ENCODE peak calls at places on chromosomes 1 and 21, in nine cellular contexts. C is activated T-helper 1 cell treated with Interleukin-2 at 50 U/mL for 16 hours, P is SW480, K is amygdala, B is epithelial cell of prostate, M is MCF 10A, R is neural crest cell, I is AG10803, J is NCI-H1105. F is an unnamed sample.

GRCh38 chr1:9615316-9616063 is 26.8 kb downstream of the TMEM201 start:
- DNase-seq in C (peak; percentile 34), P (peak; percentile 26), K (peak; percentile 10), B (no peak), M (peak; percentile 60), R (peak; percentile 35), I (peak; percentile 28), J (peak; percentile 8), F (peak; percentile 37)

GRCh38 chr21:44766818-44767354 is 34.7 kb downstream of the UBE2G2 start:
- DNase-seq in C (no peak), P (no peak), K (no peak), B (no peak), M (no peak), R (no peak), I (no peak), J (no peak), F (no peak)

GRCh38 chr1:222996307-222996983 is 146.6 kb downstream of the TLR5 start:
- DNase-seq in C (no peak), P (no peak), K (no peak), B (no peak), M (no peak), R (no peak), I (no peak), J (no peak), F (no peak)

GRCh38 chr1:33152685-33153432 is 29.0 kb downstream of the TRIM62 start:
- DNase-seq in C (no peak), P (no peak), K (peak; percentile 86), B (no peak), M (no peak), R (peak; percentile 53), I (peak; percentile 80), J (peak; percentile 49), F (no peak)

GRCh38 chr1:40630488-40631223 is 34.8 kb downstream of the RIMS3 start:
- DNase-seq in C (no peak), P (no peak), K (no peak), B (no peak), M (peak; percentile 32), R (peak; percentile 54), I (peak; percentile 13), J (no peak), F (no peak)

GRCh38 chr1:48870596-48870995 is 93.9 kb upstream of the BEND5 start:
- DNase-seq in C (no peak), P (no peak), K (no peak), B (no peak), M (peak; percentile 65), R (peak; percentile 4), I (no peak), J (no peak), F (no peak)

GRCh38 chr21:34885636-34886553 is 163.2 kb downstream of the RUNX1 start:
- DNase-seq in C (no peak), P (peak; percentile 56), K (no peak), B (no peak), M (peak; percentile 39), R (no peak), I (no peak), J (no peak), F (peak; percentile 72)

GRCh38 chr1:89605692-89606091 is 27.2 kb upstream of the LRRC8C start:
- DNase-seq in C (no peak), P (peak; percentile 82), K (no peak), B (no peak), M (peak; percentile 92), R (no peak), I (peak; percentile 56), J (no peak), F (no peak)

GRCh38 chr1:156004843-156005593 is 15.7 kb downstream of the SSR2 start:
- DNase-seq in C (peak; percentile 5), P (no peak), K (no peak), B (no peak), M (no peak), R (no peak), I (no peak), J (no peak), F (peak; percentile 53)

GRCh38 chr1:201051399-201051798 is 27.9 kb upstream of the KIF21B start:
- DNase-seq in C (no peak), P (no peak), K (peak; percentile 10), B (no peak), M (no peak), R (no peak), I (no peak), J (no peak), F (no peak)

GRCh38 chr1:41848216-41848952 is 70.3 kb downstream of the HIVEP3 start:
- DNase-seq in C (no peak), P (no peak), K (no peak), B (no peak), M (no peak), R (no peak), I (no peak), J (no peak), F (no peak)

GRCh38 chr1:9128161-9128519 is 762 bp downstream of the GPR157 start:
- DNase-seq in C (no peak), P (no peak), K (no peak), B (no peak), M (peak; percentile 36), R (no peak), I (no peak), J (no peak), F (peak; percentile 59)

GRCh38 chr21:33873116-33873515 is 42.5 kb downstream of the ATP5PO start:
- DNase-seq in C (no peak), P (no peak), K (no peak), B (no peak), M (no peak), R (no peak), I (no peak), J (no peak), F (no peak)

GRCh38 chr1:228336308-228337030 is 70.2 kb downstream of the TRIM11 start:
- DNase-seq in C (no peak), P (no peak), K (no peak), B (no peak), M (no peak), R (no peak), I (no peak), J (no peak), F (peak; percentile 2)

F was measured in transverse colon.